ENCODE peak calls at places on chromosomes 3 and 15, in nine cellular contexts. S is LHCN-M2, X is gastrocnemius medialis, I is T-helper 17 cell, K is caudate nucleus, A is stomach, F is Caki2, W is HT1080, H is dorsolateral prefrontal cortex. T is an unnamed sample.

GRCh38 chr3:59563072-59563605 is 513.3 kb upstream of the CFAP20DC start:
- DNase-seq in H (no peak), F (peak), A (no peak), W (peak), K (no peak), I (no peak), S (peak), X (no peak), T (no peak)

GRCh38 chr3:196254376-196255283 is 32.9 kb downstream of the PCYT1A start:
- DNase-seq in W (no peak), X (no peak), S (no peak), I (no peak), K (no peak), H (no peak), F (no peak), A (no peak), T (no peak)

GRCh38 chr3:184341925-184342324 is 4.5 kb downstream of the FAM131A start:
- DNase-seq in X (no peak), F (no peak), S (no peak), K (no peak), W (no peak), H (no peak), A (peak), I (no peak), T (no peak)

GRCh38 chr3:53630547-53630946 is 136.1 kb downstream of the CACNA1D start:
- DNase-seq in W (no peak), A (no peak), I (no peak), K (no peak), F (peak), H (no peak), S (no peak), X (no peak), T (no peak)

GRCh38 chr3:188780188-188781147 is 391.3 kb upstream of the TPRG1 start:
- DNase-seq in I (no peak), H (no peak), S (peak), W (no peak), F (no peak), X (peak), A (no peak), K (peak), T (no peak)

GRCh38 chr3:37967252-37967881 is 23.2 kb upstream of the VILL start:
- DNase-seq in K (peak), X (no peak), S (peak), I (peak), W (peak), A (peak), F (no peak), H (no peak), T (peak)

GRCh38 chr3:54827056-54827687 is 100.7 kb downstream of the LRTM1 start:
- DNase-seq in A (no peak), W (no peak), H (no peak), F (no peak), S (no peak), K (peak), I (no peak), X (no peak), T (no peak)

GRCh38 chr3:193068365-193068764 is 150.7 kb upstream of the MB21D2 start:
- DNase-seq in I (no peak), F (no peak), W (no peak), S (no peak), H (no peak), X (no peak), A (no peak), K (no peak), T (no peak)

GRCh38 chr15:69153067-69153466 is 7.4 kb upstream of the GLCE start:
- DNase-seq in X (no peak), A (no peak), H (no peak), I (no peak), S (no peak), F (no peak), W (no peak), K (no peak), T (no peak)

GRCh38 chr3:141065841-141066592 is 14.9 kb downstream of the SPSB4 start:
- DNase-seq in X (no peak), A (no peak), H (no peak), W (no peak), F (no peak), S (no peak), I (no peak), K (no peak), T (peak)

GRCh38 chr3:149783576-149783975 is 8.8 kb downstream of the ANKUB1 start:
- DNase-seq in I (no peak), W (peak), K (no peak), F (peak), H (no peak), X (no peak), S (peak), A (no peak), T (no peak)

GRCh38 chr15:60338810-60339209 is 59.0 kb downstream of the ANXA2 start:
- DNase-seq in S (no peak), A (no peak), I (no peak), X (no peak), K (no peak), F (no peak), H (no peak), W (no peak), T (no peak)

GRCh38 chr3:100032262-100032661 is 82.0 kb downstream of the FILIP1L start:
- DNase-seq in A (no peak), H (no peak), I (no peak), X (no peak), W (peak), F (no peak), K (no peak), S (peak), T (no peak)

GRCh38 chr3:20320489-20320888 is 134.5 kb upstream of the SGO1 start:
- DNase-seq in S (no peak), W (no peak), K (no peak), F (no peak), I (no peak), X (no peak), H (no peak), A (peak), T (no peak)

GRCh38 chr3:42692667-42693529 is 7.6 kb downstream of the KLHL40 start:
- DNase-seq in F (no peak), W (no peak), A (no peak), H (no peak), X (no peak), I (no peak), K (no peak), S (no peak), T (no peak)

GRCh38 chr3:54882114-54882833 is 45.6 kb downstream of the LRTM1 start:
- DNase-seq in K (no peak), A (no peak), S (peak), W (peak), X (no peak), F (peak), H (no peak), I (no peak), T (no peak)

GRCh38 chr15:53586815-53587214 is 172.6 kb downstream of the WDR72 start:
- DNase-seq in X (no peak), H (peak), S (no peak), K (peak), F (peak), W (peak), I (no peak), A (peak), T (no peak)

GRCh38 chr15:98853161-98853560 is 154.4 kb downstream of the PGPEP1L start:
- DNase-seq in I (peak), X (peak), W (peak), H (peak), K (peak), F (peak), S (peak), A (peak), T (peak)

GRCh38 chr15:52349062-52349700 is 53.6 kb upstream of the MYO5C start:
- DNase-seq in K (no peak), W (no peak), H (no peak), X (no peak), F (no peak), S (peak), I (no peak), A (no peak), T (no peak)

GRCh38 chr3:138187296-138188012 is at the start of gene ARMC8:
- DNase-seq in S (no peak), H (peak), W (no peak), F (peak), A (peak), K (peak), X (peak), I (no peak), T (peak)

GRCh38 chr15:78438595-78439285 is 724 bp downstream of the IREB2 start:
- DNase-seq in F (no peak), X (no peak), K (no peak), A (no peak), W (peak), H (peak), I (no peak), S (peak), T (no peak)

GRCh38 chr3:11749486-11749885 is 97.2 kb downstream of the TAMM41 start:
- DNase-seq in F (no peak), X (no peak), W (no peak), S (no peak), A (no peak), K (no peak), H (no peak), I (no peak), T (no peak)

GRCh38 chr3:184134746-184135148 is 411 bp upstream of the EIF2B5 start:
- DNase-seq in S (no peak), W (no peak), I (no peak), K (no peak), A (peak), H (no peak), F (no peak), X (no peak), T (no peak)

GRCh38 chr3:68904578-68904977 is 27.8 kb downstream of the TAFA4 start:
- DNase-seq in S (no peak), H (no peak), F (no peak), X (no peak), K (no peak), A (no peak), W (no peak), I (no peak), T (no peak)

GRCh38 chr3:113300596-113300995 is 89.2 kb downstream of the BOC start:
- DNase-seq in I (no peak), F (no peak), A (no peak), K (no peak), W (no peak), X (no peak), H (no peak), S (no peak), T (no peak)

GRCh38 chr3:30954431-30954830 is 60.0 kb upstream of the GADL1 start:
- DNase-seq in H (no peak), S (no peak), W (no peak), F (no peak), X (no peak), I (no peak), A (no peak), K (no peak), T (no peak)

GRCh38 chr3:114404590-114404989 is 110.8 kb downstream of the TIGIT start:
- DNase-seq in F (no peak), H (no peak), I (no peak), S (peak), W (peak), X (no peak), A (no peak), K (peak), T (no peak)

GRCh38 chr15:71085809-71086208 is 29.5 kb upstream of the THSD4 start:
- DNase-seq in I (no peak), X (no peak), F (no peak), S (no peak), W (no peak), A (no peak), K (no peak), H (no peak), T (no peak)

GRCh38 chr3:68631810-68632545 is 300.4 kb downstream of the TAFA4 start:
- DNase-seq in F (no peak), H (no peak), A (no peak), I (no peak), W (no peak), K (no peak), S (no peak), X (no peak), T (no peak)

GRCh38 chr3:155110996-155111901 is 31.1 kb downstream of the MME start:
- DNase-seq in S (no peak), I (no peak), X (no peak), K (no peak), H (no peak), A (no peak), W (no peak), F (no peak), T (no peak)

GRCh38 chr3:46349484-46350261 is 4.2 kb upstream of the CCR2 start:
- DNase-seq in K (no peak), I (no peak), A (no peak), H (no peak), F (no peak), W (no peak), X (no peak), S (no peak), T (no peak)

T was measured in right lobe of liver.